ENCODE peak calls at places on chromosomes 6 and 20, in seven cellular contexts. One of them, this sample, is unnamed.

GRCh38 chr6:136524936-136525413 is 25.2 kb downstream of the MAP7 start:
- DNase-seq in body of pancreas: no peak
- DNase-seq in transverse colon: no peak
- DNase-seq in breast epithelium: no peak
- DNase-seq in sigmoid colon: no peak
- DNase-seq in endothelial cell of umbilical vein: no peak
- DNase-seq in ovary: no peak
- DNase-seq in this sample: no peak

GRCh38 chr6:144718431-144718830 is 433.3 kb downstream of the UTRN start:
- DNase-seq in body of pancreas: no peak
- DNase-seq in transverse colon: no peak
- DNase-seq in breast epithelium: no peak
- DNase-seq in sigmoid colon: no peak
- DNase-seq in endothelial cell of umbilical vein: no peak
- DNase-seq in ovary: no peak
- DNase-seq in this sample: no peak

GRCh38 chr20:23164176-23164601 is 78.1 kb upstream of the CD93 start:
- DNase-seq in body of pancreas: no peak
- DNase-seq in transverse colon: peak; percentile 71
- DNase-seq in breast epithelium: no peak
- DNase-seq in sigmoid colon: peak; percentile 61
- DNase-seq in endothelial cell of umbilical vein: no peak
- DNase-seq in ovary: no peak
- DNase-seq in this sample: peak; percentile 3

GRCh38 chr6:119347466-119348307 is 1.9 kb downstream of the MAN1A1 start:
- DNase-seq in body of pancreas: peak; percentile 51
- DNase-seq in transverse colon: peak; percentile 69
- DNase-seq in breast epithelium: no peak
- DNase-seq in sigmoid colon: peak; percentile 76
- DNase-seq in endothelial cell of umbilical vein: no peak
- DNase-seq in ovary: peak; percentile 34
- DNase-seq in this sample: no peak

GRCh38 chr20:64074184-64074789 is 5.0 kb downstream of the RGS19 start:
- DNase-seq in body of pancreas: no peak
- DNase-seq in transverse colon: no peak
- DNase-seq in breast epithelium: no peak
- DNase-seq in sigmoid colon: no peak
- DNase-seq in endothelial cell of umbilical vein: no peak
- DNase-seq in ovary: no peak
- DNase-seq in this sample: no peak

GRCh38 chr6:88965691-88966090 is 2.3 kb upstream of the RNGTT start:
- DNase-seq in body of pancreas: no peak
- DNase-seq in transverse colon: no peak
- DNase-seq in breast epithelium: no peak
- DNase-seq in sigmoid colon: no peak
- DNase-seq in endothelial cell of umbilical vein: no peak
- DNase-seq in ovary: no peak
- DNase-seq in this sample: no peak

GRCh38 chr6:79432726-79433125 is 104.5 kb downstream of the LCA5 start:
- DNase-seq in body of pancreas: no peak
- DNase-seq in transverse colon: no peak
- DNase-seq in breast epithelium: no peak
- DNase-seq in sigmoid colon: no peak
- DNase-seq in endothelial cell of umbilical vein: no peak
- DNase-seq in ovary: no peak
- DNase-seq in this sample: no peak

GRCh38 chr20:17493173-17493572 is 38.0 kb downstream of the BFSP1 start:
- DNase-seq in body of pancreas: no peak
- DNase-seq in transverse colon: no peak
- DNase-seq in breast epithelium: no peak
- DNase-seq in sigmoid colon: peak; percentile 19
- DNase-seq in endothelial cell of umbilical vein: no peak
- DNase-seq in ovary: no peak
- DNase-seq in this sample: no peak

GRCh38 chr20:37350655-37351574 is 5.0 kb downstream of the SRC start:
- DNase-seq in body of pancreas: no peak
- DNase-seq in transverse colon: no peak
- DNase-seq in breast epithelium: no peak
- DNase-seq in sigmoid colon: peak; percentile 28
- DNase-seq in endothelial cell of umbilical vein: no peak
- DNase-seq in ovary: no peak
- DNase-seq in this sample: no peak

GRCh38 chr6:126033696-126034095 is 47.4 kb downstream of the TRMT11 start:
- DNase-seq in body of pancreas: peak; percentile 29
- DNase-seq in transverse colon: peak; percentile 19
- DNase-seq in breast epithelium: peak; percentile 19
- DNase-seq in sigmoid colon: peak; percentile 64
- DNase-seq in endothelial cell of umbilical vein: peak; percentile 78
- DNase-seq in ovary: peak; percentile 33
- DNase-seq in this sample: peak; percentile 40

GRCh38 chr6:125512621-125513020 is 210.9 kb upstream of the HDDC2 start:
- DNase-seq in body of pancreas: no peak
- DNase-seq in transverse colon: no peak
- DNase-seq in breast epithelium: no peak
- DNase-seq in sigmoid colon: no peak
- DNase-seq in endothelial cell of umbilical vein: no peak
- DNase-seq in ovary: no peak
- DNase-seq in this sample: no peak

GRCh38 chr6:19754686-19755085 is 82.5 kb upstream of the ID4 start:
- DNase-seq in body of pancreas: no peak
- DNase-seq in transverse colon: no peak
- DNase-seq in breast epithelium: no peak
- DNase-seq in sigmoid colon: no peak
- DNase-seq in endothelial cell of umbilical vein: no peak
- DNase-seq in ovary: no peak
- DNase-seq in this sample: no peak

GRCh38 chr6:53011993-53012392 is 16.9 kb upstream of the GSTA4 start:
- DNase-seq in body of pancreas: no peak
- DNase-seq in transverse colon: no peak
- DNase-seq in breast epithelium: no peak
- DNase-seq in sigmoid colon: no peak
- DNase-seq in endothelial cell of umbilical vein: no peak
- DNase-seq in ovary: no peak
- DNase-seq in this sample: no peak

GRCh38 chr20:48685300-48685699 is 142.5 kb downstream of the PREX1 start:
- DNase-seq in body of pancreas: no peak
- DNase-seq in transverse colon: no peak
- DNase-seq in breast epithelium: no peak
- DNase-seq in sigmoid colon: no peak
- DNase-seq in endothelial cell of umbilical vein: no peak
- DNase-seq in ovary: no peak
- DNase-seq in this sample: no peak

GRCh38 chr6:168103036-168103830 is 24.2 kb upstream of the FRMD1 start:
- DNase-seq in body of pancreas: no peak
- DNase-seq in transverse colon: no peak
- DNase-seq in breast epithelium: no peak
- DNase-seq in sigmoid colon: no peak
- DNase-seq in endothelial cell of umbilical vein: no peak
- DNase-seq in ovary: no peak
- DNase-seq in this sample: no peak

GRCh38 chr6:124926435-124926834 is 35.8 kb upstream of the RNF217 start:
- DNase-seq in body of pancreas: no peak
- DNase-seq in transverse colon: no peak
- DNase-seq in breast epithelium: no peak
- DNase-seq in sigmoid colon: no peak
- DNase-seq in endothelial cell of umbilical vein: no peak
- DNase-seq in ovary: no peak
- DNase-seq in this sample: no peak

GRCh38 chr6:159125014-159125609 is 44.1 kb upstream of the FNDC1 start:
- DNase-seq in body of pancreas: no peak
- DNase-seq in transverse colon: no peak
- DNase-seq in breast epithelium: no peak
- DNase-seq in sigmoid colon: no peak
- DNase-seq in endothelial cell of umbilical vein: no peak
- DNase-seq in ovary: no peak
- DNase-seq in this sample: no peak

GRCh38 chr20:38117635-38118034 is 47.4 kb downstream of the TGM2 start:
- DNase-seq in body of pancreas: no peak
- DNase-seq in transverse colon: no peak
- DNase-seq in breast epithelium: no peak
- DNase-seq in sigmoid colon: no peak
- DNase-seq in endothelial cell of umbilical vein: peak; percentile 87
- DNase-seq in ovary: no peak
- DNase-seq in this sample: no peak

GRCh38 chr20:59144179-59144830 is 19.3 kb upstream of the ZNF831 start:
- DNase-seq in body of pancreas: no peak
- DNase-seq in transverse colon: no peak
- DNase-seq in breast epithelium: no peak
- DNase-seq in sigmoid colon: no peak
- DNase-seq in endothelial cell of umbilical vein: no peak
- DNase-seq in ovary: no peak
- DNase-seq in this sample: no peak

GRCh38 chr6:39416728-39417127 is 94.2 kb upstream of the KCNK16 start:
- DNase-seq in body of pancreas: no peak
- DNase-seq in transverse colon: no peak
- DNase-seq in breast epithelium: peak; percentile 47
- DNase-seq in sigmoid colon: no peak
- DNase-seq in endothelial cell of umbilical vein: no peak
- DNase-seq in ovary: no peak
- DNase-seq in this sample: no peak

GRCh38 chr6:140711019-140711613 is 1336.7 kb upstream of the CITED2 start:
- DNase-seq in body of pancreas: no peak
- DNase-seq in transverse colon: no peak
- DNase-seq in breast epithelium: no peak
- DNase-seq in sigmoid colon: no peak
- DNase-seq in endothelial cell of umbilical vein: no peak
- DNase-seq in ovary: no peak
- DNase-seq in this sample: no peak

GRCh38 chr20:24638546-24639166 is 169.2 kb downstream of the SYNDIG1 start:
- DNase-seq in body of pancreas: no peak
- DNase-seq in transverse colon: no peak
- DNase-seq in breast epithelium: no peak
- DNase-seq in sigmoid colon: no peak
- DNase-seq in endothelial cell of umbilical vein: no peak
- DNase-seq in ovary: no peak
- DNase-seq in this sample: no peak
- H3K27me3 ChIP-seq in body of pancreas: no peaks in the 10 kb centered on the region
- H3K27me3 ChIP-seq in transverse colon: no peaks in the 10 kb centered on the region
- H3K27me3 ChIP-seq in breast epithelium: no peaks in the 10 kb centered on the region
- H3K27me3 ChIP-seq in sigmoid colon: no peaks in the 10 kb centered on the region
- H3K27me3 ChIP-seq in endothelial cell of umbilical vein: no peaks in the 10 kb centered on the region
- H3K27me3 ChIP-seq in ovary: no peaks in the 10 kb centered on the region
- H3K27me3 ChIP-seq in this sample: no peaks in the 10 kb centered on the region

GRCh38 chr6:122800906-122801305 is 11.8 kb downstream of the SMPDL3A start:
- DNase-seq in body of pancreas: no peak
- DNase-seq in transverse colon: no peak
- DNase-seq in breast epithelium: no peak
- DNase-seq in sigmoid colon: no peak
- DNase-seq in endothelial cell of umbilical vein: no peak
- DNase-seq in ovary: no peak
- DNase-seq in this sample: no peak

GRCh38 chr6:122799140-122799539 is 10.1 kb downstream of the SMPDL3A start:
- DNase-seq in body of pancreas: no peak
- DNase-seq in transverse colon: no peak
- DNase-seq in breast epithelium: no peak
- DNase-seq in sigmoid colon: no peak
- DNase-seq in endothelial cell of umbilical vein: no peak
- DNase-seq in ovary: no peak
- DNase-seq in this sample: no peak

GRCh38 chr6:122797537-122797936 is 8.5 kb downstream of the SMPDL3A start:
- DNase-seq in body of pancreas: no peak
- DNase-seq in transverse colon: no peak
- DNase-seq in breast epithelium: no peak
- DNase-seq in sigmoid colon: no peak
- DNase-seq in endothelial cell of umbilical vein: no peak
- DNase-seq in ovary: no peak
- DNase-seq in this sample: no peak

GRCh38 chr6:122799916-122800701 is 11.1 kb downstream of the SMPDL3A start:
- DNase-seq in body of pancreas: peak; percentile 42
- DNase-seq in transverse colon: peak; percentile 44
- DNase-seq in breast epithelium: no peak
- DNase-seq in sigmoid colon: no peak
- DNase-seq in endothelial cell of umbilical vein: no peak
- DNase-seq in ovary: no peak
- DNase-seq in this sample: no peak

GRCh38 chr6:122798099-122798641 is 9.1 kb downstream of the SMPDL3A start:
- DNase-seq in body of pancreas: peak; percentile 89
- DNase-seq in transverse colon: peak; percentile 81
- DNase-seq in breast epithelium: no peak
- DNase-seq in sigmoid colon: no peak
- DNase-seq in endothelial cell of umbilical vein: no peak
- DNase-seq in ovary: no peak
- DNase-seq in this sample: no peak
- TF ChIP-seq POLR2A in body of pancreas: peak; percentile 34
- TF ChIP-seq POLR2A in transverse colon: peak; percentile 42
- TF ChIP-seq POLR2A in breast epithelium: no peak
- TF ChIP-seq POLR2A in sigmoid colon: no peak
- TF ChIP-seq POLR2A in endothelial cell of umbilical vein: no peak
- TF ChIP-seq POLR2A in ovary: no peak
- TF ChIP-seq POLR2A in this sample: no peak

GRCh38 chr6:12967686-12968085 is 251.1 kb downstream of the PHACTR1 start:
- DNase-seq in body of pancreas: no peak
- DNase-seq in transverse colon: no peak
- DNase-seq in breast epithelium: no peak
- DNase-seq in sigmoid colon: no peak
- DNase-seq in endothelial cell of umbilical vein: no peak
- DNase-seq in ovary: no peak
- DNase-seq in this sample: no peak

GRCh38 chr6:12962995-12963394 is 246.4 kb downstream of the PHACTR1 start:
- DNase-seq in body of pancreas: no peak
- DNase-seq in transverse colon: no peak
- DNase-seq in breast epithelium: no peak
- DNase-seq in sigmoid colon: no peak
- DNase-seq in endothelial cell of umbilical vein: peak; percentile 84
- DNase-seq in ovary: no peak
- DNase-seq in this sample: no peak

GRCh38 chr6:12962529-12962928 is 246.0 kb downstream of the PHACTR1 start:
- DNase-seq in body of pancreas: peak; percentile 30
- DNase-seq in transverse colon: no peak
- DNase-seq in breast epithelium: no peak
- DNase-seq in sigmoid colon: no peak
- DNase-seq in endothelial cell of umbilical vein: no peak
- DNase-seq in ovary: no peak
- DNase-seq in this sample: no peak

GRCh38 chr6:12961761-12962160 is 245.2 kb downstream of the PHACTR1 start:
- DNase-seq in body of pancreas: no peak
- DNase-seq in transverse colon: no peak
- DNase-seq in breast epithelium: no peak
- DNase-seq in sigmoid colon: no peak
- DNase-seq in endothelial cell of umbilical vein: no peak
- DNase-seq in ovary: no peak
- DNase-seq in this sample: no peak

GRCh38 chr6:12963566-12963965 is 247.0 kb downstream of the PHACTR1 start:
- DNase-seq in body of pancreas: no peak
- DNase-seq in transverse colon: no peak
- DNase-seq in breast epithelium: no peak
- DNase-seq in sigmoid colon: no peak
- DNase-seq in endothelial cell of umbilical vein: no peak
- DNase-seq in ovary: no peak
- DNase-seq in this sample: no peak
- H3K4me3 ChIP-seq in body of pancreas: no peak overlapping the region
- H3K4me3 ChIP-seq in transverse colon: no peak overlapping the region
- H3K4me3 ChIP-seq in breast epithelium: no peak overlapping the region
- H3K4me3 ChIP-seq in sigmoid colon: no peak overlapping the region
- H3K4me3 ChIP-seq in endothelial cell of umbilical vein: no peak overlapping the region
- H3K4me3 ChIP-seq in ovary: no peak overlapping the region
- H3K4me3 ChIP-seq in this sample: no peak overlapping the region

DNA sequence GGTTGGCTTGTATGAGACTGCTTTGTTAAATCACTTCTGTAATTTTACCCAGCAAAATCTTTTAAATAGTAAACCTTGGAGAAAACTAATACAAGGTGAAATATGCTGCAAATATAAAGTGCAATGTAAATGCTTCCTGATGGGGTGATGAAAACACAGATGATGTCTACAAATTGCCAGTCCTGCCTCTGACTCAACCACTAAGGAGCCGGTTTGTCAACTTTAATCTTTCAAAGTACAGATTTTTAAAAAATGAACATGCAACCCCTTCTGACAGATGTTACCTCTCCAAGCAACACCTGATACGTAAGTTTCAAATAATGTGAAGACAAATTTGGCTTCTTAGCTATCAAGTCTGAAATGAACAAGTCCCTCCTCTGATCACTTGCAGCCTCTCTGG is 196.1 kb downstream of the MYLK4 start:
- DNase-seq in body of pancreas: no peak
- DNase-seq in transverse colon: no peak
- DNase-seq in breast epithelium: no peak
- DNase-seq in sigmoid colon: no peak
- DNase-seq in endothelial cell of umbilical vein: no peak
- DNase-seq in ovary: no peak
- DNase-seq in this sample: no peak
- H3K27me3 ChIP-seq in body of pancreas: no peaks in the 10 kb centered on the region
- H3K27me3 ChIP-seq in transverse colon: no peaks in the 10 kb centered on the region
- H3K27me3 ChIP-seq in breast epithelium: no peaks in the 10 kb centered on the region
- H3K27me3 ChIP-seq in sigmoid colon: no peaks in the 10 kb centered on the region
- H3K27me3 ChIP-seq in endothelial cell of umbilical vein: no peaks in the 10 kb centered on the region
- H3K27me3 ChIP-seq in ovary: no peaks in the 10 kb centered on the region
- H3K27me3 ChIP-seq in this sample: no peaks in the 10 kb centered on the region

This sample was measured in tibial nerve.